ENCODE peak calls at places on chromosomes 12 and 14, in seven cellular contexts. Y is prostate gland, P is breast epithelium, I is gastrocnemius medialis, D is tibial nerve, C is suprapubic skin, R is Peyer's patch. M is an unnamed sample.

GRCh38 chr12:123063535-123063934 is 83.1 kb downstream of the ARL6IP4 start:
- DNase-seq in P (no peak), C (no peak), D (no peak), Y (no peak), R (no peak), I (no peak), M (no peak)

GRCh38 chr12:95541436-95541835 is 9.8 kb downstream of the USP44 start:
- DNase-seq in I (no peak), Y (no peak), C (no peak), D (no peak), R (no peak), P (no peak), M (no peak)

GRCh38 chr14:27049611-27050172 is 451.9 kb upstream of the NOVA1 start:
- DNase-seq in Y (no peak), D (no peak), R (no peak), I (no peak), C (no peak), P (no peak), M (no peak)

GRCh38 chr12:130336723-130337475 is 788 bp upstream of the PIWIL1 start:
- DNase-seq in I (no peak), R (no peak), C (no peak), D (no peak), P (no peak), Y (no peak), M (peak; percentile 20)

GRCh38 chr12:118714051-118714460 is 267.3 kb upstream of the SRRM4 start:
- DNase-seq in I (no peak), C (no peak), R (no peak), Y (no peak), P (no peak), D (no peak), M (peak; percentile 27)

GRCh38 chr14:72892879-72893635 is 844 bp downstream of the DPF3 start:
- DNase-seq in C (no peak), P (no peak), I (peak; percentile 35), D (no peak), R (peak; percentile 31), Y (no peak), M (peak; percentile 33)

GRCh38 chr14:21987937-21988336 is 314.3 kb upstream of the OR4E1 start:
- DNase-seq in D (no peak), P (no peak), R (no peak), C (no peak), I (no peak), Y (no peak), M (no peak)

GRCh38 chr12:58346032-58346632 is 404.8 kb downstream of the ATP23 start:
- DNase-seq in R (no peak), D (no peak), Y (no peak), I (no peak), C (no peak), P (no peak), M (no peak)

GRCh38 chr14:100297320-100298300 is 8.6 kb downstream of the SLC25A29 start:
- DNase-seq in I (peak; percentile 83), Y (peak; percentile 84), R (peak; percentile 80), C (peak; percentile 88), D (peak; percentile 48), P (peak; percentile 73), M (peak; percentile 72)

GRCh38 chr12:49910331-49911212 is 6.9 kb upstream of the FAIM2 start:
- DNase-seq in R (no peak), Y (no peak), D (no peak), I (no peak), P (peak; percentile 43), C (no peak), M (no peak)

GRCh38 chr14:77709412-77709811 is 1.5 kb downstream of the SLIRP start:
- DNase-seq in D (no peak), P (no peak), R (no peak), C (no peak), Y (no peak), I (no peak), M (no peak)

GRCh38 chr12:104691661-104692334 is 235.1 kb downstream of the CHST11 start:
- DNase-seq in P (no peak), C (no peak), R (no peak), D (no peak), Y (no peak), I (no peak), M (no peak)

GRCh38 chr12:4421590-4422031 is 24.0 kb downstream of the FGF6 start:
- DNase-seq in I (no peak), P (no peak), C (no peak), R (no peak), D (no peak), Y (no peak), M (no peak)

GRCh38 chr14:22976620-22977433 is 5.5 kb downstream of the AJUBA start:
- DNase-seq in R (no peak), C (no peak), D (no peak), I (no peak), P (no peak), Y (no peak), M (peak; percentile 31)

GRCh38 chr12:64404470-64405446 is 566 bp downstream of the XPOT start:
- DNase-seq in D (no peak), C (peak; percentile 85), P (peak; percentile 65), R (peak; percentile 31), I (peak; percentile 63), Y (peak; percentile 27), M (peak; percentile 58)

GRCh38 chr12:3962661-3963483 is 89.7 kb upstream of the PARP11 start:
- DNase-seq in C (no peak), P (no peak), I (peak; percentile 13), D (no peak), Y (no peak), R (peak; percentile 43), M (no peak)

GRCh38 chr12:124396544-124397398 is 101.9 kb downstream of the RFLNA start:
- DNase-seq in D (peak; percentile 58), Y (peak; percentile 53), P (no peak), I (no peak), R (no peak), C (no peak), M (peak; percentile 86)

GRCh38 chr12:87953257-87953860 is 75.8 kb downstream of the C12orf50 start:
- DNase-seq in R (no peak), D (no peak), Y (peak; percentile 15), C (no peak), I (no peak), P (no peak), M (no peak)

GRCh38 chr14:61246721-61247120 is 34.4 kb downstream of the TMEM30B start:
- DNase-seq in I (no peak), C (no peak), P (no peak), Y (no peak), D (no peak), R (no peak), M (no peak)
- H3K27ac ChIP-seq in I (no peak overlapping the region), C (no peak overlapping the region), P (no peak overlapping the region), Y (no peak overlapping the region), D (no peak overlapping the region), R (no peak overlapping the region), M (no peak overlapping the region)

GRCh38 chr12:10721654-10722501 is 1.2 kb downstream of the YBX3 start:
- DNase-seq in P (peak; percentile 96), R (peak; percentile 65), I (peak; percentile 99), C (peak; percentile 96), Y (peak; percentile 96), D (peak; percentile 94), M (peak; percentile 88)
- TF ChIP-seq POLR2A in P (peak; percentile 8), R (no peak), I (peak; percentile 72), C (peak; percentile 60), Y (peak; percentile 50), D (peak; percentile 65), M (peak; percentile 40)

DNA sequence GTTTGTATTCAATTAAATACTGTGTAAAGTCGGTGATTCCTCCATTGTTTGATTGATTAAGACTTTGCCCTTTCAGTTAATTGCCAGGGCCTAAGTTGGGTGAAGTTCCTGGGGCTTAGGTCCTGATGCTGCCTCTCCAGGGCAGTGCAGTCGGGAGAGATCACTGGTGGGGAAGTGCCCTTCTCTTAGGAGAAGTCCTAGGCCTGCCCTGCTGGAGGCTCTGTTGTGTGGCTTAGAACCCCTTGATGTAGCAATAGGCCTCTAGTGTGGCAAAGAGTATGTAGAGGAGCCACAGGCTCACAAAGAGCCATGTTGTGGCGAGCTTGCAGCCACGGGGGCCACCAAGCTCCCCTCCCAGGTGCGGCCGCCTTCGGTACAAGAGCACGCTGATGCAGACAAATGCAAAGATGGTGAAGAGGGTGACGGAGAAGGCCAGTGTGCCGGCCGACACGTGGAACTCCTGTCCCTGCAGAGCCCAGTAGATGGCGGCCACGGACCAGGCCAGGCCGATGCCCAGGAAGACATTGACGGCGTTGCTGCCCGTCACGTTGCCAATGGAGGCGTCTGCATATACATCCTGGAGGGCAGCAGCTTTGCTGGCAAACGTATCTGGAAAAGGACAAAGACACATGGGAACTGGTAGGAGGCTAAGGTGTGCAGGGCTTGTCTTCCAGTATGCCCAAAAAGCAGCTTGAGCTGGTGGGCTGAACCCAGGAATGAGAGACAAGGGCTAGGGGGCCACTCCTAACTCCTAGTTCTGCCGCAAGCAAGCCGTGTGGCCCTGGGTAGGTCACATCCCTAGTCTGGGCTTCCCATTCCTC is 142.8 kb downstream of the SLC8A3 start:
- DNase-seq in D (no peak), I (peak; percentile 65), R (no peak), P (peak; percentile 74), Y (peak; percentile 65), C (no peak), M (peak; percentile 78)
- TF ChIP-seq CTCF in D (peak; percentile 25), I (peak; percentile 78), R (peak; percentile 45), P (no peak), Y (peak; percentile 74), C (no peak), M (peak; percentile 69)

GRCh38 chr14:90551070-90551704 is 154.4 kb downstream of the CALM1 start:
- DNase-seq in Y (no peak), P (no peak), C (no peak), R (no peak), D (no peak), I (no peak), M (no peak)

GRCh38 chr14:90553298-90553920 is 156.6 kb downstream of the CALM1 start:
- DNase-seq in I (no peak), R (no peak), C (no peak), P (no peak), Y (no peak), D (no peak), M (no peak)

GRCh38 chr14:90553921-90554336 is 157.1 kb downstream of the CALM1 start:
- DNase-seq in Y (no peak), I (no peak), P (no peak), R (no peak), C (no peak), D (no peak), M (no peak)

GRCh38 chr14:90551733-90552464 is 155.1 kb downstream of the CALM1 start:
- DNase-seq in C (no peak), I (no peak), Y (no peak), P (no peak), R (no peak), D (no peak), M (no peak)

DNA sequence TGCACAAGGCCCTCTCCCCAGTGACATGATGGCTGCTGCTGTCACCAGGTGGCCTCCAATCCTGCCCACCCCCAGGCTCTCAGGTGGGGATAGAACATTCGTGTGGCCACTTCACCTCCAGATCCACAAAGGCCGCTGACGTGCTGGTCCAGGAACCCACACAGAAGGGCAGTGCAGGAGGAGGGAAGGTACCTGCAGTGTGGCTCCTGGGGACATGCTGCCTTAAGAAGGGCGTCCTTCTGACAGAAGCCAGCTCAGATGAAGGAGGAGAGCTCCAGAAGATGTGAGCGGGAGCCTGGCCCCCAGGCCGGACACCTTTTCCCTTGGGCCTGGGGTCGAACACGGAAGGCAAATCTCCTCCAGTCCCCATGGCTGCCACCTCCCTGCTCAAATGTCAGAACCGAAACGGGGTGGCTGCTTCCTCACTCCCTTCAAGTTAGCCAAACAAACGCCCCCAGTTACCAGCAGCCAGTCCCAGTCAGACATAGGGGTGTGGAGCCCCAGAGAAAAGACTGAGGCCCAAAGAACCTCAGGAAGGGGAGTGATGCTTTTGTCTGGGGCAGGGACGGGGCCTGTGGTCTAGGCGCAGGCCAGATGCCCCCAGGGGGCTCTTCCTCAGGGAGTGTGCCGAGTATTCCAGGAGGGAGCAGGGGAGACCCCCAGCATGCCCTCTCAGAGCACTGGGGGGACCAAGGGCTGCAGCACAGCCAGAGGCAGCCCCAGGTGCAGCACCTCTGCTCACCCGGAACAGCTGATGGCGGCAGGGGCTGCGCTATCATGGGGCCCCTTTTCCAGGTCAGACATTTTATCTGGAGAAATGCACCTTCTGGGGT is 155.9 kb downstream of the CALM1 start:
- DNase-seq in R (no peak), D (no peak), Y (no peak), C (no peak), I (no peak), P (no peak), M (no peak)
- H3K27ac ChIP-seq in R (no peak overlapping the region), D (no peak overlapping the region), Y (no peak overlapping the region), C (no peak overlapping the region), I (no peak overlapping the region), P (no peak overlapping the region), M (peak overlapping the region; percentile 81)